ENCODE peak calls at places on chromosome 14, in six cellular contexts. One of them, this sample, is unnamed.

GRCh38 chr14:74543771-74544170 is 50.2 kb downstream of the ISCA2 start:
- DNase-seq in cardiac muscle cell: no peak
- DNase-seq in transverse colon: no peak
- DNase-seq in HCT116: no peak
- DNase-seq in Peyer's patch: no peak
- DNase-seq in sigmoid colon: no peak
- DNase-seq in this sample: no peak

GRCh38 chr14:69132513-69133181 is 20.3 kb downstream of the DCAF5 start:
- DNase-seq in cardiac muscle cell: no peak
- DNase-seq in Peyer's patch: no peak
- DNase-seq in transverse colon: no peak
- DNase-seq in HCT116: no peak
- DNase-seq in sigmoid colon: no peak
- DNase-seq in this sample: peak; percentile 33

GRCh38 chr14:61076531-61076930 is 95.5 kb downstream of the SLC38A6 start:
- DNase-seq in sigmoid colon: no peak
- DNase-seq in cardiac muscle cell: no peak
- DNase-seq in transverse colon: no peak
- DNase-seq in HCT116: no peak
- DNase-seq in Peyer's patch: no peak
- DNase-seq in this sample: peak; percentile 33

GRCh38 chr14:91246051-91246852 is 1.7 kb upstream of the GPR68 start:
- DNase-seq in HCT116: no peak
- DNase-seq in sigmoid colon: no peak
- DNase-seq in transverse colon: peak; percentile 43
- DNase-seq in cardiac muscle cell: no peak
- DNase-seq in Peyer's patch: no peak
- DNase-seq in this sample: no peak

GRCh38 chr14:79578470-79578869 is 632.8 kb downstream of the DIO2 start:
- DNase-seq in HCT116: no peak
- DNase-seq in Peyer's patch: no peak
- DNase-seq in sigmoid colon: no peak
- DNase-seq in transverse colon: no peak
- DNase-seq in cardiac muscle cell: no peak
- DNase-seq in this sample: no peak

GRCh38 chr14:102711946-102712345 is 65.3 kb upstream of the TRAF3 start:
- DNase-seq in HCT116: no peak
- DNase-seq in sigmoid colon: no peak
- DNase-seq in Peyer's patch: no peak
- DNase-seq in transverse colon: no peak
- DNase-seq in cardiac muscle cell: no peak
- DNase-seq in this sample: no peak

GRCh38 chr14:33569844-33570716 is 380.8 kb downstream of the EGLN3 start:
- DNase-seq in HCT116: no peak
- DNase-seq in sigmoid colon: no peak
- DNase-seq in transverse colon: no peak
- DNase-seq in cardiac muscle cell: no peak
- DNase-seq in Peyer's patch: no peak
- DNase-seq in this sample: peak; percentile 55

GRCh38 chr14:72616294-72616693 is 277.6 kb downstream of the DPF3 start:
- DNase-seq in HCT116: no peak
- DNase-seq in Peyer's patch: no peak
- DNase-seq in sigmoid colon: no peak
- DNase-seq in transverse colon: no peak
- DNase-seq in cardiac muscle cell: no peak
- DNase-seq in this sample: peak; percentile 28

GRCh38 chr14:22370084-22370847 is 218.8 kb downstream of the DAD1 start:
- DNase-seq in Peyer's patch: no peak
- DNase-seq in transverse colon: no peak
- DNase-seq in HCT116: no peak
- DNase-seq in cardiac muscle cell: no peak
- DNase-seq in sigmoid colon: no peak
- DNase-seq in this sample: no peak

GRCh38 chr14:71116206-71117122 is 209.2 kb downstream of the PCNX1 start:
- DNase-seq in Peyer's patch: no peak
- DNase-seq in HCT116: no peak
- DNase-seq in sigmoid colon: no peak
- DNase-seq in cardiac muscle cell: no peak
- DNase-seq in transverse colon: peak; percentile 69
- DNase-seq in this sample: no peak

GRCh38 chr14:42429401-42429800 is 822.7 kb downstream of the LRFN5 start:
- DNase-seq in Peyer's patch: no peak
- DNase-seq in cardiac muscle cell: no peak
- DNase-seq in transverse colon: no peak
- DNase-seq in sigmoid colon: no peak
- DNase-seq in HCT116: no peak
- DNase-seq in this sample: no peak

GRCh38 chr14:35851823-35852222 is 25.7 kb downstream of the BRMS1L start:
- DNase-seq in sigmoid colon: no peak
- DNase-seq in transverse colon: no peak
- DNase-seq in cardiac muscle cell: no peak
- DNase-seq in HCT116: no peak
- DNase-seq in Peyer's patch: no peak
- DNase-seq in this sample: no peak

GRCh38 chr14:36604757-36605505 is 22.5 kb upstream of the NKX2-8 start:
- DNase-seq in Peyer's patch: no peak
- DNase-seq in sigmoid colon: no peak
- DNase-seq in transverse colon: peak; percentile 40
- DNase-seq in HCT116: peak; percentile 76
- DNase-seq in cardiac muscle cell: peak; percentile 82
- DNase-seq in this sample: peak; percentile 63

GRCh38 chr14:75223664-75224154 is 47.3 kb upstream of the TMED10 start:
- DNase-seq in sigmoid colon: peak; percentile 68
- DNase-seq in HCT116: no peak
- DNase-seq in cardiac muscle cell: peak; percentile 34
- DNase-seq in transverse colon: peak; percentile 51
- DNase-seq in Peyer's patch: no peak
- DNase-seq in this sample: no peak

GRCh38 chr14:71918955-71919354 is 13.3 kb upstream of the RGS6 start:
- DNase-seq in transverse colon: no peak
- DNase-seq in sigmoid colon: no peak
- DNase-seq in HCT116: no peak
- DNase-seq in cardiac muscle cell: peak; percentile 32
- DNase-seq in Peyer's patch: no peak
- DNase-seq in this sample: no peak

GRCh38 chr14:104442107-104442551 is 137.4 kb upstream of the C14orf180 start:
- DNase-seq in cardiac muscle cell: no peak
- DNase-seq in HCT116: no peak
- DNase-seq in sigmoid colon: no peak
- DNase-seq in Peyer's patch: no peak
- DNase-seq in transverse colon: no peak
- DNase-seq in this sample: no peak

GRCh38 chr14:106840258-106840657 is 1313.9 kb downstream of the TMEM121 start:
- DNase-seq in cardiac muscle cell: no peak
- DNase-seq in Peyer's patch: no peak
- DNase-seq in sigmoid colon: no peak
- DNase-seq in HCT116: no peak
- DNase-seq in transverse colon: no peak
- DNase-seq in this sample: no peak

GRCh38 chr14:22540811-22541360 is 48.1 kb downstream of the DAD1 start:
- DNase-seq in transverse colon: no peak
- DNase-seq in Peyer's patch: no peak
- DNase-seq in sigmoid colon: no peak
- DNase-seq in HCT116: no peak
- DNase-seq in cardiac muscle cell: no peak
- DNase-seq in this sample: no peak

GRCh38 chr14:104876251-104876699 is 11.2 kb downstream of the CEP170B start:
- DNase-seq in cardiac muscle cell: no peak
- DNase-seq in transverse colon: no peak
- DNase-seq in sigmoid colon: no peak
- DNase-seq in HCT116: peak; percentile 44
- DNase-seq in Peyer's patch: peak; percentile 68
- DNase-seq in this sample: peak; percentile 12

GRCh38 chr14:68466491-68466977 is 326.3 kb downstream of the ZFP36L1 start:
- DNase-seq in cardiac muscle cell: no peak
- DNase-seq in transverse colon: no peak
- DNase-seq in HCT116: peak; percentile 78
- DNase-seq in sigmoid colon: no peak
- DNase-seq in Peyer's patch: no peak
- DNase-seq in this sample: peak; percentile 79

GRCh38 chr14:24858052-24858451 is 191.9 kb downstream of the STXBP6 start:
- DNase-seq in cardiac muscle cell: no peak
- DNase-seq in Peyer's patch: no peak
- DNase-seq in sigmoid colon: no peak
- DNase-seq in HCT116: no peak
- DNase-seq in transverse colon: no peak
- DNase-seq in this sample: no peak

GRCh38 chr14:100773331-100774163 is 46.9 kb downstream of the DLK1 start:
- DNase-seq in sigmoid colon: peak; percentile 43
- DNase-seq in HCT116: no peak
- DNase-seq in cardiac muscle cell: no peak
- DNase-seq in Peyer's patch: no peak
- DNase-seq in transverse colon: peak; percentile 5
- DNase-seq in this sample: no peak

GRCh38 chr14:26383286-26383685 is 214.5 kb downstream of the NOVA1 start:
- DNase-seq in HCT116: no peak
- DNase-seq in transverse colon: no peak
- DNase-seq in cardiac muscle cell: no peak
- DNase-seq in Peyer's patch: no peak
- DNase-seq in sigmoid colon: no peak
- DNase-seq in this sample: no peak

GRCh38 chr14:104297721-104298401 is 159.5 kb downstream of the KIF26A start:
- DNase-seq in HCT116: no peak
- DNase-seq in Peyer's patch: peak; percentile 39
- DNase-seq in sigmoid colon: peak; percentile 53
- DNase-seq in transverse colon: no peak
- DNase-seq in cardiac muscle cell: no peak
- DNase-seq in this sample: no peak

GRCh38 chr14:29724991-29725390 is 202.7 kb downstream of the PRKD1 start:
- DNase-seq in cardiac muscle cell: peak; percentile 76
- DNase-seq in HCT116: no peak
- DNase-seq in Peyer's patch: no peak
- DNase-seq in sigmoid colon: no peak
- DNase-seq in transverse colon: no peak
- DNase-seq in this sample: no peak

GRCh38 chr14:31543969-31544799 is 17.0 kb upstream of the NUBPL start:
- DNase-seq in transverse colon: no peak
- DNase-seq in Peyer's patch: no peak
- DNase-seq in HCT116: peak; percentile 4
- DNase-seq in sigmoid colon: no peak
- DNase-seq in cardiac muscle cell: peak; percentile 1
- DNase-seq in this sample: no peak
- TF ChIP-seq CTCF in transverse colon: no peak
- TF ChIP-seq CTCF in Peyer's patch: no peak
- TF ChIP-seq CTCF in HCT116: no peak
- TF ChIP-seq CTCF in sigmoid colon: no peak
- TF ChIP-seq CTCF in cardiac muscle cell: peak; percentile 41
- TF ChIP-seq CTCF in this sample: peak; percentile 49

DNA sequence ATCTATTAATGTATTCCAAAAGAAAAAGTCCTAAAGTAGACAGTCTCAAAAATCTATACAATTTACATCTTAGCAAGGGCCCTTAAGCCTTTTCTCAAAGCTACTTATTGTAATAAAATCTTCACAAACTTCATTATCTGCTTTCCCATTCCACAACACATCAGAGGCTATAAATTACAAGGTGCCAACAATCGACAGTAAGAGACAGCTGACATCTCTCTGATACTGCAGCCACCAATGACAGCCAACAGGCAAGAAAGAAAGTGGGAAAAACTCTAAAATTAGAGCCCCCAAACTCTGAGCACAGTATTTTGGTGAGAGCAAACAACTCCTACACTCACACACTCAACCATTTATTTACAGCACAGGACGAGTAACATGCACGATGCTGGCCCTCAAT is 2.2 kb downstream of the ANGEL1 start:
- DNase-seq in cardiac muscle cell: no peak
- DNase-seq in Peyer's patch: no peak
- DNase-seq in HCT116: no peak
- DNase-seq in sigmoid colon: no peak
- DNase-seq in transverse colon: no peak
- DNase-seq in this sample: no peak
- H3K4me3 ChIP-seq in cardiac muscle cell: peak overlapping the region; percentile 0
- H3K4me3 ChIP-seq in Peyer's patch: peak overlapping the region; percentile 86
- H3K4me3 ChIP-seq in HCT116: no peak overlapping the region
- H3K4me3 ChIP-seq in sigmoid colon: no peak overlapping the region
- H3K4me3 ChIP-seq in transverse colon: peak overlapping the region; percentile 84
- H3K4me3 ChIP-seq in this sample: no peak overlapping the region

GRCh38 chr14:21233457-21234076 is 35.7 kb downstream of the HNRNPC start:
- DNase-seq in transverse colon: no peak
- DNase-seq in Peyer's patch: no peak
- DNase-seq in cardiac muscle cell: no peak
- DNase-seq in HCT116: no peak
- DNase-seq in sigmoid colon: no peak
- DNase-seq in this sample: no peak
- H3K27ac ChIP-seq in transverse colon: no peak overlapping the region
- H3K27ac ChIP-seq in Peyer's patch: no peak overlapping the region
- H3K27ac ChIP-seq in cardiac muscle cell: peak overlapping the region; percentile 11
- H3K27ac ChIP-seq in HCT116: no peak overlapping the region
- H3K27ac ChIP-seq in sigmoid colon: no peak overlapping the region
- H3K27ac ChIP-seq in this sample: no peak overlapping the region

DNA sequence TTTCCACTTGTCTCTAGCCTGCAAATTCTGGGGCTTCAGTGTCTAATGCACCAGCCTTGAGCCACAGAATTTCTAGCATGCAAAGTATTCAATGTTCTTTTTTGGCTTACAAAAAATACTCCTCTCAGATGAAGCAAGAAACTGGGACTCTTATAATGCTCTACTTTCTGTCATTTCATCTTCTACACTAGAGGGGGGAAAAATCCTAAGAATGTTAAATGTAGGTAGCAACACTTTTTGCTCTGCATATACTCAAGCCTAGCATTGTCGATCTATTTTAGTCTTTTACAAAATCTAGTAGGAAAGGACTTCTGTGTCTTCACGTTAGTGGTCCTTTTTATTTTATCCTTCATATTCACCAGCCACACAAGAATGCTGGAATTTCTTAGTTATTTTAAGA is 253.1 kb upstream of the FLRT2 start:
- DNase-seq in sigmoid colon: no peak
- DNase-seq in transverse colon: no peak
- DNase-seq in HCT116: no peak
- DNase-seq in cardiac muscle cell: peak; percentile 9
- DNase-seq in Peyer's patch: no peak
- DNase-seq in this sample: no peak
- TF ChIP-seq CTCF in sigmoid colon: no peak
- TF ChIP-seq CTCF in transverse colon: no peak
- TF ChIP-seq CTCF in HCT116: no peak
- TF ChIP-seq CTCF in cardiac muscle cell: no peak
- TF ChIP-seq CTCF in Peyer's patch: no peak
- TF ChIP-seq CTCF in this sample: no peak

GRCh38 chr14:92461891-92462290 is 51.7 kb upstream of the RIN3 start:
- DNase-seq in sigmoid colon: no peak
- DNase-seq in cardiac muscle cell: no peak
- DNase-seq in transverse colon: peak; percentile 1
- DNase-seq in HCT116: no peak
- DNase-seq in Peyer's patch: no peak
- DNase-seq in this sample: no peak
- H3K4me3 ChIP-seq in sigmoid colon: no peak overlapping the region
- H3K4me3 ChIP-seq in cardiac muscle cell: no peak overlapping the region
- H3K4me3 ChIP-seq in transverse colon: no peak overlapping the region
- H3K4me3 ChIP-seq in HCT116: no peak overlapping the region
- H3K4me3 ChIP-seq in Peyer's patch: no peak overlapping the region
- H3K4me3 ChIP-seq in this sample: no peak overlapping the region

GRCh38 chr14:88281447-88281846 is 41.6 kb downstream of the KCNK10 start:
- DNase-seq in cardiac muscle cell: no peak
- DNase-seq in transverse colon: no peak
- DNase-seq in HCT116: no peak
- DNase-seq in sigmoid colon: no peak
- DNase-seq in Peyer's patch: no peak
- DNase-seq in this sample: no peak
- H3K27ac ChIP-seq in cardiac muscle cell: no peak overlapping the region
- H3K27ac ChIP-seq in transverse colon: no peak overlapping the region
- H3K27ac ChIP-seq in HCT116: no peak overlapping the region
- H3K27ac ChIP-seq in sigmoid colon: no peak overlapping the region
- H3K27ac ChIP-seq in Peyer's patch: no peak overlapping the region
- H3K27ac ChIP-seq in this sample: no peak overlapping the region

GRCh38 chr14:65832431-65833253 is 420.1 kb downstream of the FUT8 start:
- DNase-seq in sigmoid colon: no peak
- DNase-seq in cardiac muscle cell: peak; percentile 34
- DNase-seq in Peyer's patch: no peak
- DNase-seq in transverse colon: no peak
- DNase-seq in HCT116: no peak
- DNase-seq in this sample: peak; percentile 4
- TF ChIP-seq CTCF in sigmoid colon: no peak
- TF ChIP-seq CTCF in cardiac muscle cell: peak; percentile 42
- TF ChIP-seq CTCF in Peyer's patch: no peak
- TF ChIP-seq CTCF in transverse colon: no peak
- TF ChIP-seq CTCF in HCT116: peak; percentile 18
- TF ChIP-seq CTCF in this sample: peak; percentile 67

This sample was measured in brain microvascular endothelial cell.